ENCODE peak calls at places on chromosomes 13 and 19, in ten cellular contexts. X, E, K, Z, H, Y, P, F, N and U are unnamed samples.
A peak's percentile ranks its signal among the peaks of the same experiment; 100 is the strongest.

GRCh38 chr19:29714953-29715694 is at the start of gene C19orf12:
- DNase-seq in X (peak; percentile 76), E (peak; percentile 67), K (peak; percentile 61), Z (no peak), H (peak; percentile 50), Y (peak; percentile 61), P (peak; percentile 77), F (peak; percentile 42), N (no peak), U (peak; percentile 84)

GRCh38 chr19:35500611-35501010 is 10.3 kb upstream of the KRTDAP start:
- DNase-seq in X (no peak), E (no peak), K (no peak), Z (no peak), H (no peak), Y (no peak), P (no peak), F (no peak), N (no peak), U (no peak)

GRCh38 chr13:33135097-33135496 is 118.9 kb downstream of the KL start:
- DNase-seq in X (no peak), E (peak; percentile 22), K (no peak), Z (no peak), H (no peak), Y (no peak), P (no peak), F (no peak), N (no peak), U (no peak)

GRCh38 chr13:75704942-75705320 is 68.8 kb downstream of the LMO7 start:
- DNase-seq in X (no peak), E (no peak), K (no peak), Z (peak; percentile 65), H (peak; percentile 34), Y (no peak), P (no peak), F (no peak), N (no peak), U (no peak)

GRCh38 chr19:32223595-32224370 is 121.6 kb upstream of the ZNF507 start:
- DNase-seq in X (no peak), E (no peak), K (no peak), Z (no peak), H (no peak), Y (peak; percentile 18), P (no peak), F (no peak), N (no peak), U (no peak)

GRCh38 chr19:5697022-5697889 is 7.2 kb downstream of the RPL36 start:
- DNase-seq in X (no peak), E (peak; percentile 21), K (no peak), Z (no peak), H (no peak), Y (no peak), P (no peak), F (no peak), N (no peak), U (peak; percentile 42)

GRCh38 chr13:39455534-39456175 is 147.3 kb downstream of the LHFPL6 start:
- DNase-seq in X (no peak), E (no peak), K (peak; percentile 53), Z (no peak), H (peak; percentile 52), Y (no peak), P (no peak), F (no peak), N (no peak), U (no peak)

GRCh38 chr13:105920375-105920774 is 615.1 kb downstream of the EFNB2 start:
- DNase-seq in X (no peak), E (no peak), K (peak; percentile 25), Z (no peak), H (peak; percentile 83), Y (no peak), P (no peak), F (peak; percentile 56), N (no peak), U (no peak)

GRCh38 chr13:44874176-44874575 is 115.1 kb downstream of the NUFIP1 start:
- DNase-seq in X (no peak), E (no peak), K (no peak), Z (no peak), H (no peak), Y (no peak), P (no peak), F (no peak), N (no peak), U (no peak)

GRCh38 chr13:44872751-44873150 is 116.5 kb downstream of the NUFIP1 start:
- DNase-seq in X (no peak), E (no peak), K (peak; percentile 22), Z (no peak), H (peak; percentile 26), Y (no peak), P (no peak), F (no peak), N (no peak), U (no peak)

GRCh38 chr13:44873486-44873885 is 115.8 kb downstream of the NUFIP1 start:
- DNase-seq in X (no peak), E (no peak), K (peak; percentile 23), Z (no peak), H (no peak), Y (no peak), P (no peak), F (no peak), N (no peak), U (no peak)

GRCh38 chr13:44876782-44877324 is 112.4 kb downstream of the NUFIP1 start:
- DNase-seq in X (no peak), E (peak; percentile 3), K (no peak), Z (no peak), H (peak; percentile 23), Y (no peak), P (no peak), F (no peak), N (no peak), U (peak; percentile 44)

DNA sequence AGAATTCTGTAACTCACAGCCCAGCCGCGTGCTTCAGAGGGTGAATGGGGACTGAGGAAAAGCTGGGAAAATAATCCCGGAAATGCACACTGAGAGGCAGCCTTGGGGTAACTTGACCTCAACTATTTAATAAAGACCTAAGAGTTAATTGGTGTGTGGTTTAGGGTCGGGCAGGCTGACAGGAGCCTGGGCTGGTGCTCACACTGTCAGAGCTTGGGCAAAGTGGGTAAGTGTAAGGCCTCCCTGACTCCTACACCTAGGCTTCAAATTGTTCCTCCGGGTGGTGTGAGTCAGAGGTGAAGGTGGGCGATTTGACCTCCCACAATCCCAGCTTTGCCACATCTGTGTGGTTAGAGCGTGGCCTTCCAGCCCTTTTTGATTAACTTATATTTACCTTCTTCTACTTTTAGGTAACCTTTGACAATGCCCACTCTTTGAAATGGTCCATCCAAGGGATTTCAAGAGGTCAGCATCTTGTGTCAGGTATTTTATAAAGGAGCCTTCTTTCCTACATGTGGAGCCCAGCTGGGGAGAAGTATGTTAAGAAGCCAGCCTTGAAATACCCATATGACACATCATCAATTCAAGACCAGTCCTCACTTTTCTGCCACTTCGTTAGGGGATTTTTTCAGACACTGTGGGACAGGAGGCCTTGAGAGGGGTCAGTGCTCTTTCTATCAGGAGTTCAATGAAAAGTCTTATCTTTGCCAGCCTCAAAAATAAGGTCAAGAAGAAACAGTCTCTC is 114.2 kb downstream of the NUFIP1 start:
- DNase-seq in X (no peak), E (no peak), K (no peak), Z (no peak), H (no peak), Y (no peak), P (no peak), F (peak; percentile 56), N (no peak), U (no peak)
- TF ChIP-seq CTCF in X (no peak), E (no peak), K (no peak), Z (no peak), H (no peak), Y (no peak), P (no peak), F (no peak), N (no peak), U (no peak)

DNA sequence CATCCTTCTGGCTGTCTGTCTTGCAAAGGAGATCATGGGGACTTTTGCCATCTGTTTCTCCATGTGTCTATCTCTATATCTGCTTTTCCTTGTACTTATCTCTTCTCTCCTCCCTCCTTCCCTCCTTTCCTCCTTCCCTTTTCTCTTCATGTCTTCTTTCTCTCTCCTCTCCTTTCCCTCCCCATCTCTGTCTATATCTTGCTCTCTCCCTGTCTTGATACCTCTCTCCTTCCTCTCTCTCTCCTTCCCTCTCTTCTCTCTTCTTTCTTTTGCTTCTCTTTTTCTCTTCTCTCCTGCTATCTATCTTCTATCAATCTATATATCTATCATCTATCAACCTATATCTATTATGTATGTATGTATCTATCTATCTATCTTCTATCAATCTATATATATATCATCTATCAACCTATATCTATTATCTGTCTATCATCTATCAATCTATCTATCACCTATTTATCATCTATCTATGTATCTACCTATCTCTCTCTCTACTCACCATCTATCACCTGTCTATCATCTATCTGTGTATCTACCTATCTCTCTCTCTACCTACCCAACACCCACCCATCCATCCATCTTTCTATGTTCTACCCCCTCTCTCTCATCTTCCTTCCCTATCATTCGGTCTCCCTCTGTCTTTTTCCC is 27.5 kb downstream of the SPTBN4 start:
- DNase-seq in X (no peak), E (no peak), K (no peak), Z (no peak), H (no peak), Y (no peak), P (no peak), F (no peak), N (no peak), U (no peak)
- TF ChIP-seq CTCF in X (no peak), E (no peak), K (no peak), Z (no peak), H (no peak), Y (no peak), P (no peak), F (no peak), N (no peak), U (no peak)

GRCh38 chr13:91802957-91803356 is 404.5 kb downstream of the GPC5 start:
- DNase-seq in X (no peak), E (no peak), K (no peak), Z (no peak), H (no peak), Y (no peak), P (no peak), F (no peak), N (no peak), U (no peak)

GRCh38 chr13:91804724-91805123 is 406.3 kb downstream of the GPC5 start:
- DNase-seq in X (no peak), E (no peak), K (no peak), Z (no peak), H (no peak), Y (no peak), P (no peak), F (no peak), N (no peak), U (no peak)

GRCh38 chr13:91809161-91809560 is 410.7 kb downstream of the GPC5 start:
- DNase-seq in X (no peak), E (no peak), K (no peak), Z (no peak), H (no peak), Y (no peak), P (no peak), F (no peak), N (no peak), U (no peak)

DNA sequence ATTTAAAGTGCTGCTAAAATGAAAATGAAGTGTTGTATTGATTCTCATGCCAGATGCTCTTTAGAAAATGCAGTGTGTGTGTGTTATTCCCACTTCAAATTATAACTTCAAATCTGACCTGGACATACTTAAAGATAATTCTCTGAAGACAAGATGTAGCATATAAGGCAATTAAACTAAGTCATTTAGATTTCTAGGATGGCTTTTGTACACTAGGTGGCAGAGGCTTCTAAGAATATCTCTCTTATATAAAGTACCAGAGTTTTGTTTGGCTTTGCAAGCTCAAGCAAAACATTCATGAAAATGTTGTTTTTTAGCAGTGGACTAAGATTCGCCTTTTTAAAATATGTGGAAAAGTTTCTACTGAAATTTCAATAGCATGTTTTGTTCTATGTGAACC is 407.2 kb downstream of the GPC5 start:
- DNase-seq in X (no peak), E (no peak), K (peak; percentile 5), Z (no peak), H (no peak), Y (no peak), P (no peak), F (no peak), N (no peak), U (no peak)
- TF ChIP-seq CTCF in X (no peak), E (no peak), K (peak; percentile 16), Z (peak; percentile 32), H (no peak), Y (no peak), P (no peak), F (no peak), N (no peak), U (no peak)

GRCh38 chr19:46514589-46515289 is 19.1 kb upstream of the PNMA8B start:
- DNase-seq in X (no peak), E (no peak), K (no peak), Z (no peak), H (no peak), Y (no peak), P (no peak), F (no peak), N (no peak), U (no peak)
- TF ChIP-seq CTCF in X (no peak), E (peak; percentile 1), K (no peak), Z (no peak), H (no peak), Y (no peak), P (no peak), F (no peak), N (no peak), U (no peak)